ENCODE peak calls at places on chromosomes 4 and X, in five cellular contexts. One of them, this sample, is unnamed.
A peak's percentile ranks its signal among the peaks of the same experiment; 100 is the strongest.

GRCh38 chrX:139692506-139692849 is 15.5 kb downstream of the MCF2 start:
- DNase-seq in lung microvascular endothelial cell: no peak
- DNase-seq in NCI-H2171: no peak
- DNase-seq in stimulated activated naive B cell treated with anti-CD40 and anti-IgM and Interleukin-4, amounts not matched to agents 10 μg/mL and 1 μg/mL and 100 μg/mL, for 72 hours: no peak
- DNase-seq in retina: no peak
- DNase-seq in this sample: no peak

GRCh38 chr4:58935336-58935735 is 1825.2 kb upstream of the IGFBP7 start:
- DNase-seq in lung microvascular endothelial cell: no peak
- DNase-seq in NCI-H2171: no peak
- DNase-seq in stimulated activated naive B cell treated with anti-CD40 and anti-IgM and Interleukin-4, amounts not matched to agents 10 μg/mL and 1 μg/mL and 100 μg/mL, for 72 hours: no peak
- DNase-seq in retina: no peak
- DNase-seq in this sample: no peak

GRCh38 chr4:109419679-109420078 is 13.9 kb upstream of the SEC24B start:
- DNase-seq in lung microvascular endothelial cell: no peak
- DNase-seq in NCI-H2171: no peak
- DNase-seq in stimulated activated naive B cell treated with anti-CD40 and anti-IgM and Interleukin-4, amounts not matched to agents 10 μg/mL and 1 μg/mL and 100 μg/mL, for 72 hours: no peak
- DNase-seq in retina: no peak
- DNase-seq in this sample: no peak

GRCh38 chr4:108166441-108167315 is 2.1 kb downstream of the LEF1 start:
- DNase-seq in lung microvascular endothelial cell: no peak
- DNase-seq in NCI-H2171: no peak
- DNase-seq in stimulated activated naive B cell treated with anti-CD40 and anti-IgM and Interleukin-4, amounts not matched to agents 10 μg/mL and 1 μg/mL and 100 μg/mL, for 72 hours: peak; percentile 31
- DNase-seq in retina: peak; percentile 77
- DNase-seq in this sample: no peak

GRCh38 chrX:1657367-1658082 is 42.7 kb downstream of the ASMT start:
- DNase-seq in lung microvascular endothelial cell: peak; percentile 31
- DNase-seq in NCI-H2171: peak; percentile 94
- DNase-seq in stimulated activated naive B cell treated with anti-CD40 and anti-IgM and Interleukin-4, amounts not matched to agents 10 μg/mL and 1 μg/mL and 100 μg/mL, for 72 hours: peak; percentile 16
- DNase-seq in retina: peak; percentile 70
- DNase-seq in this sample: peak; percentile 12

GRCh38 chr4:151950993-151951726 is 190.4 kb upstream of the GATB start:
- DNase-seq in lung microvascular endothelial cell: no peak
- DNase-seq in NCI-H2171: no peak
- DNase-seq in stimulated activated naive B cell treated with anti-CD40 and anti-IgM and Interleukin-4, amounts not matched to agents 10 μg/mL and 1 μg/mL and 100 μg/mL, for 72 hours: no peak
- DNase-seq in retina: no peak
- DNase-seq in this sample: no peak

GRCh38 chr4:119099227-119099910 is 36.3 kb upstream of the MYOZ2 start:
- DNase-seq in lung microvascular endothelial cell: no peak
- DNase-seq in NCI-H2171: no peak
- DNase-seq in stimulated activated naive B cell treated with anti-CD40 and anti-IgM and Interleukin-4, amounts not matched to agents 10 μg/mL and 1 μg/mL and 100 μg/mL, for 72 hours: no peak
- DNase-seq in retina: no peak
- DNase-seq in this sample: no peak

GRCh38 chr4:142091085-142091513 is 454.7 kb downstream of the IL15 start:
- DNase-seq in lung microvascular endothelial cell: peak; percentile 96
- DNase-seq in NCI-H2171: no peak
- DNase-seq in stimulated activated naive B cell treated with anti-CD40 and anti-IgM and Interleukin-4, amounts not matched to agents 10 μg/mL and 1 μg/mL and 100 μg/mL, for 72 hours: no peak
- DNase-seq in retina: no peak
- DNase-seq in this sample: no peak

GRCh38 chr4:184250795-184251679 is 33.4 kb upstream of the ENPP6 start:
- DNase-seq in lung microvascular endothelial cell: peak; percentile 69
- DNase-seq in NCI-H2171: peak; percentile 14
- DNase-seq in stimulated activated naive B cell treated with anti-CD40 and anti-IgM and Interleukin-4, amounts not matched to agents 10 μg/mL and 1 μg/mL and 100 μg/mL, for 72 hours: no peak
- DNase-seq in retina: peak; percentile 55
- DNase-seq in this sample: peak; percentile 87